ENCODE peak calls at places on chromosomes 16 and 17, in six cellular contexts. One of them, this sample, is unnamed.

GRCh38 chr16:27229891-27230470 is 26.7 kb downstream of the KDM8 start:
- DNase-seq in lung: no peak
- DNase-seq in ascending aorta: no peak
- DNase-seq in CD8-positive, alpha-beta T cell: no peak
- DNase-seq in sigmoid colon: no peak
- DNase-seq in pancreas: peak; percentile 52
- DNase-seq in this sample: no peak

GRCh38 chr16:49858200-49859129 is 2.6 kb upstream of the ZNF423 start:
- DNase-seq in pancreas: peak; percentile 80
- DNase-seq in sigmoid colon: peak; percentile 83
- DNase-seq in ascending aorta: no peak
- DNase-seq in lung: peak; percentile 37
- DNase-seq in CD8-positive, alpha-beta T cell: no peak
- DNase-seq in this sample: peak; percentile 59

GRCh38 chr17:19335951-19336631 is 26.4 kb downstream of the B9D1 start:
- DNase-seq in lung: no peak
- DNase-seq in sigmoid colon: peak; percentile 61
- DNase-seq in CD8-positive, alpha-beta T cell: no peak
- DNase-seq in ascending aorta: peak; percentile 9
- DNase-seq in pancreas: peak; percentile 52
- DNase-seq in this sample: no peak

GRCh38 chr17:3802461-3803307 is 1.7 kb upstream of the ITGAE start:
- DNase-seq in lung: no peak
- DNase-seq in CD8-positive, alpha-beta T cell: no peak
- DNase-seq in pancreas: no peak
- DNase-seq in ascending aorta: no peak
- DNase-seq in sigmoid colon: peak; percentile 88
- DNase-seq in this sample: no peak

GRCh38 chr17:55601874-55602364 is 90.7 kb upstream of the SMIM36 start:
- DNase-seq in sigmoid colon: no peak
- DNase-seq in CD8-positive, alpha-beta T cell: no peak
- DNase-seq in ascending aorta: no peak
- DNase-seq in pancreas: no peak
- DNase-seq in lung: no peak
- DNase-seq in this sample: no peak

GRCh38 chr16:69889295-69889964 is 61.7 kb upstream of the CLEC18A start:
- DNase-seq in sigmoid colon: no peak
- DNase-seq in ascending aorta: no peak
- DNase-seq in pancreas: no peak
- DNase-seq in CD8-positive, alpha-beta T cell: no peak
- DNase-seq in lung: no peak
- DNase-seq in this sample: no peak

GRCh38 chr17:31408586-31408985 is 17.1 kb downstream of the RAB11FIP4 start:
- DNase-seq in CD8-positive, alpha-beta T cell: no peak
- DNase-seq in ascending aorta: no peak
- DNase-seq in pancreas: no peak
- DNase-seq in lung: no peak
- DNase-seq in sigmoid colon: no peak
- DNase-seq in this sample: no peak

GRCh38 chr16:55899857-55900256 is 24.7 kb upstream of the CES5A start:
- DNase-seq in lung: no peak
- DNase-seq in pancreas: no peak
- DNase-seq in ascending aorta: no peak
- DNase-seq in sigmoid colon: no peak
- DNase-seq in CD8-positive, alpha-beta T cell: no peak
- DNase-seq in this sample: no peak

GRCh38 chr16:13529193-13529982 is 390.6 kb upstream of the ERCC4 start:
- DNase-seq in sigmoid colon: no peak
- DNase-seq in ascending aorta: no peak
- DNase-seq in lung: no peak
- DNase-seq in CD8-positive, alpha-beta T cell: no peak
- DNase-seq in pancreas: no peak
- DNase-seq in this sample: no peak

GRCh38 chr16:56294599-56294998 is 103.3 kb downstream of the GNAO1 start:
- DNase-seq in CD8-positive, alpha-beta T cell: no peak
- DNase-seq in ascending aorta: no peak
- DNase-seq in sigmoid colon: no peak
- DNase-seq in lung: no peak
- DNase-seq in pancreas: no peak
- DNase-seq in this sample: no peak

GRCh38 chr17:45413498-45413923 is 19.2 kb downstream of the ARHGAP27 start:
- DNase-seq in sigmoid colon: peak; percentile 79
- DNase-seq in pancreas: no peak
- DNase-seq in ascending aorta: no peak
- DNase-seq in lung: no peak
- DNase-seq in CD8-positive, alpha-beta T cell: no peak
- DNase-seq in this sample: peak; percentile 95

GRCh38 chr16:73413469-73414190 is 365.7 kb upstream of the ZFHX3 start:
- DNase-seq in ascending aorta: no peak
- DNase-seq in pancreas: no peak
- DNase-seq in CD8-positive, alpha-beta T cell: no peak
- DNase-seq in lung: no peak
- DNase-seq in sigmoid colon: no peak
- DNase-seq in this sample: no peak

GRCh38 chr16:10895053-10895946 is 18.3 kb downstream of the CIITA start:
- DNase-seq in lung: no peak
- DNase-seq in sigmoid colon: no peak
- DNase-seq in pancreas: no peak
- DNase-seq in CD8-positive, alpha-beta T cell: no peak
- DNase-seq in ascending aorta: no peak
- DNase-seq in this sample: peak; percentile 47

GRCh38 chr17:45326566-45326965 is 9.7 kb upstream of the MAP3K14 start:
- DNase-seq in CD8-positive, alpha-beta T cell: no peak
- DNase-seq in ascending aorta: no peak
- DNase-seq in pancreas: peak; percentile 2
- DNase-seq in sigmoid colon: peak; percentile 4
- DNase-seq in lung: no peak
- DNase-seq in this sample: peak; percentile 1

GRCh38 chr17:1180958-1181768 is 1.4 kb upstream of the ABR start:
- DNase-seq in ascending aorta: no peak
- DNase-seq in CD8-positive, alpha-beta T cell: no peak
- DNase-seq in sigmoid colon: no peak
- DNase-seq in pancreas: no peak
- DNase-seq in lung: no peak
- DNase-seq in this sample: no peak
- H3K4me3 ChIP-seq in ascending aorta: no peak overlapping the region
- H3K4me3 ChIP-seq in CD8-positive, alpha-beta T cell: no peak overlapping the region
- H3K4me3 ChIP-seq in sigmoid colon: no peak overlapping the region
- H3K4me3 ChIP-seq in pancreas: no peak overlapping the region
- H3K4me3 ChIP-seq in lung: no peak overlapping the region
- H3K4me3 ChIP-seq in this sample: no peak overlapping the region

GRCh38 chr17:68908045-68908444 is 47.1 kb downstream of the ABCA8 start:
- DNase-seq in pancreas: no peak
- DNase-seq in ascending aorta: no peak
- DNase-seq in CD8-positive, alpha-beta T cell: no peak
- DNase-seq in lung: no peak
- DNase-seq in sigmoid colon: no peak
- DNase-seq in this sample: no peak
- H3K4me1 ChIP-seq in pancreas: no peaks in the 10 kb centered on the region
- H3K4me1 ChIP-seq in ascending aorta: no peaks in the 10 kb centered on the region
- H3K4me1 ChIP-seq in CD8-positive, alpha-beta T cell: no peaks in the 10 kb centered on the region
- H3K4me1 ChIP-seq in lung: peaks cover 1% of the 10 kb centered on the region
- H3K4me1 ChIP-seq in sigmoid colon: peaks cover 30% of the 10 kb centered on the region
- H3K4me1 ChIP-seq in this sample: no peaks in the 10 kb centered on the region

GRCh38 chr16:71894229-71894920 is 956 bp upstream of the IST1 start:
- DNase-seq in lung: peak; percentile 37
- DNase-seq in ascending aorta: no peak
- DNase-seq in CD8-positive, alpha-beta T cell: peak; percentile 10
- DNase-seq in pancreas: peak; percentile 60
- DNase-seq in sigmoid colon: peak; percentile 79
- DNase-seq in this sample: peak; percentile 70
- TF ChIP-seq CTCF in lung: no peak
- TF ChIP-seq CTCF in ascending aorta: no peak
- TF ChIP-seq CTCF in CD8-positive, alpha-beta T cell: no peak
- TF ChIP-seq CTCF in pancreas: no peak
- TF ChIP-seq CTCF in sigmoid colon: no peak
- TF ChIP-seq CTCF in this sample: no peak

GRCh38 chr17:28317965-28318758 is 838 bp upstream of the TMEM97 start:
- DNase-seq in lung: no peak
- DNase-seq in CD8-positive, alpha-beta T cell: no peak
- DNase-seq in sigmoid colon: no peak
- DNase-seq in pancreas: no peak
- DNase-seq in ascending aorta: no peak
- DNase-seq in this sample: no peak

GRCh38 chr17:28315846-28316705 is 2.9 kb upstream of the TMEM97 start:
- DNase-seq in ascending aorta: no peak
- DNase-seq in lung: no peak
- DNase-seq in CD8-positive, alpha-beta T cell: no peak
- DNase-seq in pancreas: no peak
- DNase-seq in sigmoid colon: no peak
- DNase-seq in this sample: no peak

GRCh38 chr17:28318759-28319660 is at the start of gene TMEM97:
- DNase-seq in CD8-positive, alpha-beta T cell: peak; percentile 91
- DNase-seq in lung: peak; percentile 97
- DNase-seq in pancreas: peak; percentile 96
- DNase-seq in sigmoid colon: peak; percentile 98
- DNase-seq in ascending aorta: peak; percentile 87
- DNase-seq in this sample: peak; percentile 98

GRCh38 chr17:28320215-28321061 is 1.4 kb downstream of the TMEM97 start:
- DNase-seq in lung: peak; percentile 17
- DNase-seq in pancreas: no peak
- DNase-seq in sigmoid colon: no peak
- DNase-seq in ascending aorta: no peak
- DNase-seq in CD8-positive, alpha-beta T cell: no peak
- DNase-seq in this sample: no peak

DNA sequence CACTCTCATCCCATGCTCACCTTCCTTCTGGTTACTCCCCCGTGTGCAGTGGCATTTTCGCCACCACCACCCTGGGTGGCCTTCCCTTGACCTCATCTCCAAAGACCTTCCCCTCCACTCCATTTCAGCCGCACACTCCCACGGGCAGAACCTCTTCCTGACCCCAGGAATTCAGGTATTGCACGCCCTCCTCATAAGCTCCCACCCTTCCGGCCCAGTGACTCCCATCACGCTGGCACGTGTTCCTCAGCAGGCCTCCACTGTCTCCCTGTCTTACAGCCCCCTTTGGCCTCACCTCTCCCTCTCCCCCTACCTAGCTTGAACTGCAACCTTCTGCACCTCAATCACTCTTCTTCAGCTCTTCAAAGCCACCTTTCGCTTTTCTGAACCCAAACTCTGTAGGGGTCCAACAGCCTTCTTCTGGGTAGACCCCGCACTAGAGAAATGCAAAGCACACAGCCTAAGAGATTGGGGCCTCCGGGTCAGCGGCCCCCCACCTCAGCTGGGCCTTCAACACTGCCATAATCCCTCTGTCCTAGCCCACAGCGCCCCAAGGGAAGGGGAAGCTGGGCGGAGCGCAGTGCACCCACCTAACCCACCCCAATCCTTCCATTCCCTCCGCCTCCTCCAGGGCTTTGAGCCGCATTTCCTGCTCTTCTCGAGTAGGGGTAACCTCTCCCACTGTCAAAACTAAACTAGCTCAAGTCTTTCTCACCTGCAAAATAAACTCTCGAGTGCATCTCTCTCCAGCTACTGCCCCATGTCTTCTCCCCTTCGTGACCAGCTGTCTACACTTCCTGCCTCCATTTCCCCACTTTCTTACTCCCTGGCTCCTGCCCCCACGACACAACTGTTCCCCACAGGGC is 1.7 kb upstream of the TMEM97 start:
- DNase-seq in pancreas: no peak
- DNase-seq in CD8-positive, alpha-beta T cell: no peak
- DNase-seq in sigmoid colon: no peak
- DNase-seq in ascending aorta: no peak
- DNase-seq in lung: no peak
- DNase-seq in this sample: no peak
- H3K4me3 ChIP-seq in pancreas: peak overlapping the region; percentile 75
- H3K4me3 ChIP-seq in CD8-positive, alpha-beta T cell: no peak overlapping the region
- H3K4me3 ChIP-seq in sigmoid colon: no peak overlapping the region
- H3K4me3 ChIP-seq in ascending aorta: no peak overlapping the region
- H3K4me3 ChIP-seq in lung: no peak overlapping the region
- H3K4me3 ChIP-seq in this sample: no peak overlapping the region

GRCh38 chr17:66344473-66344872 is 42.1 kb downstream of the PRKCA start:
- DNase-seq in lung: no peak
- DNase-seq in ascending aorta: no peak
- DNase-seq in sigmoid colon: no peak
- DNase-seq in pancreas: no peak
- DNase-seq in CD8-positive, alpha-beta T cell: no peak
- DNase-seq in this sample: no peak
- H3K4me1 ChIP-seq in lung: peaks cover 4% of the 10 kb centered on the region
- H3K4me1 ChIP-seq in ascending aorta: no peaks in the 10 kb centered on the region
- H3K4me1 ChIP-seq in sigmoid colon: peaks cover 50% of the 10 kb centered on the region
- H3K4me1 ChIP-seq in pancreas: peaks cover 34% of the 10 kb centered on the region
- H3K4me1 ChIP-seq in CD8-positive, alpha-beta T cell: peaks cover 32% of the 10 kb centered on the region
- H3K4me1 ChIP-seq in this sample: peaks cover 11% of the 10 kb centered on the region

GRCh38 chr16:57299009-57299718 is 14.7 kb upstream of the PLLP start:
- DNase-seq in lung: peak; percentile 63
- DNase-seq in sigmoid colon: peak; percentile 40
- DNase-seq in pancreas: no peak
- DNase-seq in ascending aorta: no peak
- DNase-seq in CD8-positive, alpha-beta T cell: no peak
- DNase-seq in this sample: peak; percentile 68
- TF ChIP-seq CTCF in lung: no peak
- TF ChIP-seq CTCF in sigmoid colon: no peak
- TF ChIP-seq CTCF in pancreas: no peak
- TF ChIP-seq CTCF in ascending aorta: peak; percentile 32
- TF ChIP-seq CTCF in CD8-positive, alpha-beta T cell: no peak
- TF ChIP-seq CTCF in this sample: no peak

DNA sequence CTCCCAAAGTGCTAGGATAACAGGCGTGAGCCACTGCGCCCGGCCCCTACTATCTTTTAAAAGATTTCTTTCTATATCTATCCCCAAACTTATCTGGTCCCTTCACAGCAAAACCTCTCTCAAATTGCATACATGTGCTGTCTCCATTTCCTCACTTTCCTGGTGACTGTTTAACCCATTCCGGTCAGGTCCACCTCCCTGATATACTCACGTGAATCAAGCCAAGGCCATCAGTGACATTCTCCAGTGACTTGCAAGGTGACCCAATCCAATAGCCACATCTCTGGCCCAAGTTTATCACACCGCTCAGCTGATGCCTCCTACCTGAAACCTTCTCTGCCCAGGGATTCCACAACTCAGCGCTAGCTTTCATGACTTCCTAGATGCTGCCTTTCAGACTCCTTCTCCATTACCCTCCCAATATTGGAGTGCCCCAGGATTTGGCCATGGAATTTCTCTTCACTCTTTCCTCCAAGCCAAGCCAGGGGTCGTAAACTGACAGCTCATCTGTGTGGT is 1.4 kb upstream of the CTCF start:
- DNase-seq in pancreas: no peak
- DNase-seq in ascending aorta: no peak
- DNase-seq in sigmoid colon: peak; percentile 38
- DNase-seq in lung: no peak
- DNase-seq in CD8-positive, alpha-beta T cell: no peak
- DNase-seq in this sample: peak; percentile 24
- H3K4me3 ChIP-seq in pancreas: no peak overlapping the region
- H3K4me3 ChIP-seq in ascending aorta: no peak overlapping the region
- H3K4me3 ChIP-seq in sigmoid colon: no peak overlapping the region
- H3K4me3 ChIP-seq in lung: no peak overlapping the region
- H3K4me3 ChIP-seq in CD8-positive, alpha-beta T cell: no peak overlapping the region
- H3K4me3 ChIP-seq in this sample: no peak overlapping the region

GRCh38 chr16:2160915-2161551 is 5.5 kb downstream of the TRAF7 start:
- DNase-seq in pancreas: no peak
- DNase-seq in CD8-positive, alpha-beta T cell: no peak
- DNase-seq in sigmoid colon: peak; percentile 94
- DNase-seq in lung: no peak
- DNase-seq in ascending aorta: no peak
- DNase-seq in this sample: peak; percentile 47
- H3K4me1 ChIP-seq in pancreas: peaks cover 21% of the 10 kb centered on the region
- H3K4me1 ChIP-seq in CD8-positive, alpha-beta T cell: peaks cover 22% of the 10 kb centered on the region
- H3K4me1 ChIP-seq in sigmoid colon: peaks cover 62% of the 10 kb centered on the region
- H3K4me1 ChIP-seq in lung: peaks cover 35% of the 10 kb centered on the region
- H3K4me1 ChIP-seq in ascending aorta: peaks cover 8% of the 10 kb centered on the region
- H3K4me1 ChIP-seq in this sample: peaks cover 51% of the 10 kb centered on the region

This sample was measured in colonic mucosa.